ENCODE peak calls at places on chromosome 6, in seven cellular contexts. X is HFF-Myc, M is Peyer's patch, B is thyroid gland, W is ascending aorta, Z is heart left ventricle, Y is kidney epithelial cell. D is an unnamed sample.

GRCh38 chr6:21905531-21905930 is 312.0 kb downstream of the SOX4 start:
- DNase-seq in Z (no peak), B (no peak), W (no peak), M (no peak), X (no peak), Y (no peak), D (no peak)

GRCh38 chr6:165662041-165662491 is 975 bp downstream of the PDE10A start:
- DNase-seq in Y (no peak), W (no peak), X (no peak), Z (peak), B (peak), M (no peak), D (no peak)

GRCh38 chr6:157751547-157752200 is 71.4 kb upstream of the SNX9 start:
- DNase-seq in Z (no peak), X (no peak), B (no peak), M (no peak), Y (no peak), W (no peak), D (no peak)

GRCh38 chr6:11427091-11427739 is 110.3 kb upstream of the TMEM170B start:
- DNase-seq in W (no peak), Y (no peak), M (no peak), Z (no peak), B (no peak), X (no peak), D (no peak)

GRCh38 chr6:127966616-127967015 is 65.8 kb upstream of the THEMIS start:
- DNase-seq in Y (no peak), M (no peak), Z (no peak), B (no peak), W (no peak), X (no peak), D (no peak)

GRCh38 chr6:108120311-108120710 is 45.5 kb upstream of the NR2E1 start:
- DNase-seq in M (no peak), B (no peak), W (no peak), X (no peak), Z (no peak), Y (no peak), D (no peak)

GRCh38 chr6:89932245-89932802 is 38.1 kb downstream of the GJA10 start:
- DNase-seq in Y (no peak), Z (no peak), B (no peak), W (no peak), M (no peak), X (no peak), D (no peak)

GRCh38 chr6:143744593-143745151 is 66.9 kb downstream of the PHACTR2 start:
- DNase-seq in M (no peak), X (no peak), W (no peak), Z (peak), Y (no peak), B (no peak), D (no peak)

GRCh38 chr6:134105903-134106302 is 53.5 kb upstream of the SLC2A12 start:
- DNase-seq in M (no peak), W (no peak), B (no peak), X (no peak), Z (no peak), Y (no peak), D (no peak)

GRCh38 chr6:68279793-68280557 is 355.1 kb upstream of the ADGRB3 start:
- DNase-seq in Y (no peak), Z (no peak), X (no peak), M (no peak), W (no peak), B (no peak), D (no peak)

GRCh38 chr6:43833223-43833995 is 63.4 kb downstream of the VEGFA start:
- DNase-seq in M (peak), Z (no peak), W (no peak), Y (no peak), X (no peak), B (no peak), D (no peak)

GRCh38 chr6:6592836-6593235 is 4.3 kb downstream of the LY86 start:
- DNase-seq in W (no peak), Y (no peak), B (no peak), M (no peak), Z (no peak), X (no peak), D (peak)

GRCh38 chr6:33770833-33771341 is 18.0 kb downstream of the LEMD2 start:
- DNase-seq in M (no peak), B (no peak), Z (no peak), W (no peak), Y (no peak), X (peak), D (no peak)
- H3K4me3 ChIP-seq in M (no peak), B (no peak), Z (peak), W (peak), Y (no peak), X (no peak), D (no peak)

DNA sequence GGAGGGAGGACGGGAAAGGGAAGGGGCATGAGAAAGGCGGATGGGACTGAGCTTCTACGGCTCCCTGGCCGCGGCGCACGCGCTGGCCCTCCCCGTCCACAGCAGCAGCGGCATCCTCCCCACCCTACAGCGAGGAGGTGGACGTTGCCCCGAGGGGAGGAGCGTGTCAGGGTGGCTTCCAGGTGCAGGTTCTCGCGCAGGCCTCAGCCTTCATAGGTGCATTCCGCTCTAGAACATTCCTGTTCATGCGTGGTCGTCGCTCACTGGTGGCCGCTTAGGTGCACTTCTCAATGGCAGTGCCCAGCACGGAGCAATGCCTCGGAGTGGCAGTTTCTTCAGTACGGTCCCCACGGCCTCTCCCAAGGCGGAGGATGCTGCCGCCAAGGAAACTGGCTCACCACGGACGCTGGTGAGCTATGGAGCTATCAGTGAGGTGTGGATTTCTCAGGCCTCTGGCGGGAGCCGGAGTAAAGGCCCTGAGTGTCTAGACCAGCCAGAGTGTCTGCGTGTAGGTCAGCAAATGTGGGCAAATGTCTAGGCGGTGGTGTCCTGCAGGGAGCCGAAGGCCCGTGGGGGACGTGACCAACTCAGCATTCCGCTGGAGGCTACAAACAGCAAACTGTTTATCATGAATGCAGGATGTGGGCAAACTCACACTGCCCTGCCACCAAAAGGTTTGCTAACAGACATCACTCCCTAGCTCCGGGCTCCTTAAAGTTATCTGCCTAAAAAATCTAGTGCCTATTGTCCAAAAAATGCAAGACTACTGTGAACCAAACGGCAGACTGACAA is 29.4 kb upstream of the AFDN start:
- DNase-seq in Z (no peak), Y (no peak), B (no peak), X (no peak), W (no peak), M (peak), D (no peak)
- H3K4me3 ChIP-seq in Z (peak), Y (no peak), B (no peak), X (no peak), W (no peak), M (no peak), D (no peak)

DNA sequence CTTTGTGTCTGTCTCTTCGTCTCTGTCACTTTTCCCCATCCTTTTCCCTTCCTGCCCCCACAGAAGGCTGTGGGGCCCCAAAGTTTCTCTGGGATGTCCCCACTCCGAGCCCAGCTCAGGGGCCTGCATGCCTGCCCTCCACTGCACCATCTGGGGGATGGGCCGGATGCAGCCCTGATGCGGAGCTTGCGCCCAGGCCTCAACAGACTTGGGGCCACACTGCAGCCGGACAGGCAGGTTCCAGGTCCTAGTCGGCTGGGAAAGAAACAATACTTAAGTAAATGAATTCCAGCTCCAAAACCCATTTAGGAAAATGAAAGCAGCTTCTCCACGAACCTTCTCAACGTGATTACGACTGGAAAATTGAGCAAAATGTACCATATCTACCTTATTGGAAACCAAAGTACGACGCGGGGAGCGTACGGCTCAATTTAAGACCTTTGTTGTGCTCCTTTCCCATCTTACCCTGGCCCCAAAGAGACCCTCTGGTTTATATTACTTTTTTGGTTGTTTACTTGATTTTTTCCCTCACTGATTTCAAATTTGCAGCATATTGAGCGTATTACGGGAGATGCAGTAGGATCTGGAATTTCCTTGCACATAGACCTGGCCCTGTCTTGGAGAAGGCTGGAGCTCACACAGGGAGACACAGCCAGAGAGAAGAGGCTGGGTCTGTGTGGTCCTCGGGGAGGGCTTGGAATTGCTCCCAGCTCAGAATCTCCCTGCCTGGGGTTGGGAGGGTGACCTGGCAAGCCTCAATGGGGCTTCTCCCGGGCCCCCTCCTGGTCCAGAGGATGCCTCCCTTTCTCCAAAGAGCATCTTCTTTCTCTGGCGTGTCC is 8.0 kb downstream of the FOXC1 start:
- DNase-seq in Y (no peak), W (no peak), B (no peak), Z (no peak), X (no peak), M (no peak), D (no peak)
- H3K4me3 ChIP-seq in Y (no peak), W (peak), B (no peak), Z (no peak), X (no peak), M (no peak), D (no peak)

DNA sequence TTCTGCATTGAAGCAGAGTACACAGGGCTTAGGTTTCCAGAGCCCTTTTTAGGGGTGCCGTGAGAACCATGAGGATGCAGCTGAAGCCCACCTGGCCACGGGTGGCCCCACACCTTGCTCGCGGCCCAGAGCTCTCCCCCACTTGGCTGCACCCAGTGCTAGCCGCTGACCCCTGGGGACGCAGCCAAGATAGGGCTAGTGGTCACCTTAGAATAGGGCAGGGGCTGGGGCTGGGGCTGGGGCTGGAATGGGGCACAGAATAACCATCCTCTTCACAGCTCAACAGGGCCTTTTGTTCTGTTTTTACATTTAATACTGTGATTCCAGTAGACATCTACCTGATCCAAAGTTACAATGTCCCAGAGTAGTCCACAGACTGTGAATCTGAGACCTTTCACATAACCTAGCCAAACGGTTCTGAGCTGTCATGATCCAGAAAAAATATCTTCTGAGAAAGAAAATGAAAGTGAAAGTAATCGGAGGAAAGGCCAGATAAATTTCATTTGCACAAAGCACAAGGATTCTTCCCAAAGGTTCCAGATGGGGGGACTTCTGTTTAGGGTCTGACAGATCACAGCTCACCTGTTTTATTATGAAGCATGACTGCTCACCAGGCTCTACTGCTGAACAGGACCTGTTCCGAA is 402.1 kb downstream of the THBS2 start:
- DNase-seq in M (no peak), Y (no peak), W (no peak), B (no peak), X (no peak), Z (no peak), D (no peak)
- H3K4me3 ChIP-seq in M (no peak), Y (no peak), W (peak), B (no peak), X (peak), Z (peak), D (peak)

DNA sequence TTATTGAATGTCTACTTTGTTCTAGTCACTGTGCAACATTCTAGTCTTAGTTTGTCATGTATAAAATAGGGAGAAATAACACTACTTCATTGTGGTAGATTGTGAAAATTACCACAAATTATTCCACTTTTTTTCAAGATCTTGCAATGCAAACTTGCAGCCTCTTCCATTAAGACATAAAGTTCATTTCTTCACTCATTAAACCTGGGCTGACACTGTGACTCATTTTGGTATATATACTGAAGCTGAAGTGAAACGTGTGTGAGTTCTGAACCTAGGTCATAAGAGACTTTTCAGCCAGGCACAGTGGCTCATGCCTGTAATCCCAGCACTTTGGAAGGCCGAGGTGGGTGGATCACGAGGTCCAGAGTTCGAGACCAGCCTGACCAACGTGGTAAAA is 329.0 kb downstream of the BCKDHB start:
- DNase-seq in B (no peak), M (no peak), Y (no peak), Z (no peak), W (no peak), X (no peak), D (no peak)
- H3K4me3 ChIP-seq in B (no peak), M (no peak), Y (no peak), Z (no peak), W (no peak), X (no peak), D (no peak)

DNA sequence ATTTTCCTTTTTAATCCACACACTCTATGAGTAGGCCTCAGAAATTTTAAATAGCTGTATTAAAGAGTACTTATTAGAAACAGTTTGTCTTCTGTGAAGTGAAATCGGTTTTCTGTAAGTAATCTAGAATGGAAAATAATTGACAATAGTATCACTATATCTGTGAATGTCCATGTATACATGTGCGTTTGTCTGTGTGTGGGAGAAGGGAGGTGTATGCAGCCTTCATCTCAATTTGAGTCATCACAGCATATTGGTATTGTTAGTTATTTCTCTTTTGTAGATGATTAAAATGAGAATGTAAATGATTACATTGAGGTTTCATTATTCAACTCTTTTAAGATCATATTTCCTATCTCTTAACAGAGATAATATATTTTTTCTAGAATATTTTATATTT is 206.0 kb downstream of the EYS start:
- DNase-seq in W (no peak), M (no peak), Z (no peak), X (no peak), B (no peak), Y (no peak), D (no peak)
- H3K4me3 ChIP-seq in W (no peak), M (no peak), Z (no peak), X (no peak), B (no peak), Y (no peak), D (no peak)

DNA sequence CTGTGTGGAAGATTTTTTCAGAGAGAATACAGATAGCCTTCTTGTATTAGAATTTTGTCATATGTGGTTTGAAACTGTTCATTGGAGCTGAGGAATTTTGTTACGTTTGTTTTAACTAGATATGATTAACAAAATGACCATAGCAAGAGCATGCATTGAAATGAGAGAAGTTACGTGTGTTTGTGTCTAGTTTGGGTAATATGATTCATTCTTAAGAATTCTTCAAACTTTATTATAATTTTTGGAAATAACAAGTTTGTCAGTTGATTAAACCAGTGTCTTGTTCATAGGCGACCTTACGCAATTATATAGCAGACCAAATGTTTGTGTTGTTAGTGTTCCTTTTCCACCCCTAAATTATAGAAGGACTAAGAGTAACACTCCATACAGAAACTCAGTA is 5.5 kb downstream of the GMNN start:
- DNase-seq in Z (no peak), X (no peak), Y (no peak), M (no peak), W (no peak), B (no peak), D (no peak)
- H3K4me3 ChIP-seq in Z (no peak), X (no peak), Y (no peak), M (no peak), W (no peak), B (no peak), D (no peak)

GRCh38 chr6:148507774-148508173 is 165.1 kb downstream of the SASH1 start:
- DNase-seq in B (no peak), Z (peak), Y (no peak), M (no peak), X (no peak), W (no peak), D (no peak)

GRCh38 chr6:148509152-148509571 is 166.5 kb downstream of the SASH1 start:
- DNase-seq in B (no peak), Y (no peak), X (no peak), W (no peak), M (no peak), Z (no peak), D (no peak)

GRCh38 chr6:148513145-148514071 is 170.8 kb downstream of the SASH1 start:
- DNase-seq in B (no peak), X (peak), Z (peak), M (no peak), Y (no peak), W (no peak), D (no peak)

GRCh38 chr6:148508401-148509151 is 165.9 kb downstream of the SASH1 start:
- DNase-seq in B (no peak), Z (peak), X (no peak), Y (no peak), M (no peak), W (no peak), D (no peak)

DNA sequence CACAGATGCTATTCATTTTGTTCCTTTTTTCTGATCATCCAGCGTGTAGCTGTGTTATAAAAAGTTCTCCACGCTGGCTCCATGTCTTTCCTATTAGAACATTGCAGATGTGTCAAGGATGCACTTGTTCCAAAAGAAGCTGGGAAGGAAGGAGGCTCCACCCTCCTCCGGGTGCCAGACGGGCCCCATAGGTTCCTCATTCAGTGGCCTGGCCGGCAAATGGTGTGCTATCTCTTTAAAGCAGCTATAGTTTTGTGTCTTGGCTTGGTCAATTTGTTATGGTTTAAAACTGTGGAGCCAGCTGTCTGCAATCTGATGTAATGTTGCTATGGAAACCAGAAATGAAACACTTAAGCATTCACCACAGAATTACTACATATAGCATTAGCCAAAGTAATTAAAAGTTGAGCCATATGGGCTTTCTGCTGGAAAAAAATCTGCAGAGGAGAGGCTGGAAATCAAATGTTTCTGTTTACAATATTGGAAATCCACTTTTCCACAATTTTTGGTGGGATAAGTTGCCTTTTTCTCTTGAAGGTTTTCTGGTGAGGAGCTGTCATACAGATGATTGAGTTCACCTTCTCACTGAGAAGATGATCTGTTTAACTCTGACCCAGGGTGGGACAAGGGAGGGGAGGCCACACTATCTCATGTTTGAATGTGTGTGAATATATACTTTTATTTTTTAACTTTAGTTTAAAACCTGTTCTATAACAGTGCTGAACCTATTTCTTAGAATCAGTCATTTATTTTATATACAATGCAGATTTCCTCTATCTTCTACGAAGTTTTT is 167.3 kb downstream of the SASH1 start:
- DNase-seq in W (no peak), Z (peak), Y (peak), M (no peak), B (no peak), X (peak), D (peak)
- H3K4me3 ChIP-seq in W (peak), Z (peak), Y (no peak), M (peak), B (no peak), X (peak), D (no peak)

GRCh38 chr6:160523223-160523622 is 140.9 kb downstream of the LPA start:
- DNase-seq in Z (no peak), X (no peak), M (no peak), Y (no peak), W (no peak), B (no peak), D (peak)

GRCh38 chr6:160520043-160520904 is 143.8 kb downstream of the LPA start:
- DNase-seq in Y (no peak), B (peak), Z (peak), M (peak), W (no peak), X (no peak), D (peak)

GRCh38 chr6:160513836-160514235 is 150.2 kb downstream of the LPA start:
- DNase-seq in X (no peak), Y (no peak), M (no peak), B (no peak), Z (no peak), W (no peak), D (no peak)

GRCh38 chr6:160519133-160519532 is 144.9 kb downstream of the LPA start:
- DNase-seq in B (no peak), X (no peak), W (no peak), Y (no peak), Z (no peak), M (no peak), D (no peak)

GRCh38 chr6:160519603-160520042 is 144.5 kb downstream of the LPA start:
- DNase-seq in B (no peak), M (no peak), X (no peak), W (no peak), Z (no peak), Y (no peak), D (no peak)
- H3K4me3 ChIP-seq in B (peak), M (peak), X (peak), W (peak), Z (peak), Y (peak), D (peak)

GRCh38 chr6:125114248-125114858 is 39.2 kb upstream of the TPD52L1 start:
- DNase-seq in Z (no peak), W (no peak), B (peak), M (no peak), Y (no peak), X (no peak), D (no peak)
- H3K4me3 ChIP-seq in Z (no peak), W (no peak), B (no peak), M (no peak), Y (no peak), X (no peak), D (no peak)